ENCODE peak calls at places on chromosomes 4 and X, in six cellular contexts. S, J, Y, Q, X and H are unnamed samples.

GRCh38 chr4:173074501-173074946 is 94.1 kb upstream of the GALNT7 start:
- DNase-seq in S (no peak), J (peak), Y (peak), Q (no peak), X (no peak), H (no peak)

GRCh38 chr4:62288803-62289541 is 1088.8 kb downstream of the ADGRL3 start:
- DNase-seq in S (no peak), J (no peak), Y (no peak), Q (no peak), X (no peak), H (no peak)

GRCh38 chr4:67941074-67941473 is 22.2 kb downstream of the TMPRSS11A start:
- DNase-seq in S (no peak), J (no peak), Y (no peak), Q (no peak), X (no peak), H (no peak)

GRCh38 chrX:255923-256331 is 25.3 kb upstream of the PLCXD1 start:
- DNase-seq in S (no peak), J (peak), Y (no peak), Q (no peak), X (peak), H (peak)

GRCh38 chrX:45517090-45517973 is 316.7 kb upstream of the DIPK2B start:
- DNase-seq in S (no peak), J (no peak), Y (peak), Q (no peak), X (no peak), H (no peak)

GRCh38 chr4:85005865-85006377 is 39.4 kb upstream of the WDFY3 start:
- DNase-seq in S (no peak), J (no peak), Y (peak), Q (no peak), X (no peak), H (no peak)

GRCh38 chrX:145002776-145003175 is 244.5 kb upstream of the SPANXN1 start:
- DNase-seq in S (no peak), J (no peak), Y (peak), Q (no peak), X (no peak), H (no peak)

GRCh38 chr4:82661601-82662000 is 99.8 kb upstream of the TMEM150C start:
- DNase-seq in S (no peak), J (no peak), Y (no peak), Q (no peak), X (no peak), H (no peak)

GRCh38 chr4:144611850-144612249 is 34.1 kb upstream of the HHIP start:
- DNase-seq in S (no peak), J (no peak), Y (no peak), Q (no peak), X (no peak), H (no peak)

GRCh38 chrX:136639506-136640176 is 8.3 kb upstream of the CD40LG start:
- DNase-seq in S (no peak), J (no peak), Y (peak), Q (no peak), X (no peak), H (no peak)

GRCh38 chr4:30754021-30754420 is 33.9 kb downstream of the PCDH7 start:
- DNase-seq in S (no peak), J (no peak), Y (peak), Q (no peak), X (no peak), H (no peak)

GRCh38 chrX:53716328-53717088 is 30.0 kb upstream of the HUWE1 start:
- DNase-seq in S (no peak), J (no peak), Y (peak), Q (no peak), X (no peak), H (no peak)

GRCh38 chr4:176451441-176451840 is 131.7 kb downstream of the SPCS3 start:
- DNase-seq in S (no peak), J (no peak), Y (no peak), Q (no peak), X (no peak), H (no peak)

GRCh38 chr4:87118826-87119225 is 101.6 kb downstream of the KLHL8 start:
- DNase-seq in S (no peak), J (no peak), Y (peak), Q (no peak), X (no peak), H (no peak)

GRCh38 chr4:8534129-8534528 is 46.1 kb upstream of the GPR78 start:
- DNase-seq in S (no peak), J (peak), Y (peak), Q (peak), X (no peak), H (no peak)

GRCh38 chrX:12984629-12985303 is 9.9 kb downstream of the TMSB4X start:
- DNase-seq in S (no peak), J (peak), Y (peak), Q (no peak), X (no peak), H (no peak)

GRCh38 chrX:67544871-67545771 is 1.3 kb downstream of the AR start:
- DNase-seq in S (no peak), J (no peak), Y (peak), Q (no peak), X (no peak), H (peak)

GRCh38 chr4:126604273-126604867 is 1028.4 kb upstream of the INTU start:
- DNase-seq in S (no peak), J (no peak), Y (peak), Q (no peak), X (no peak), H (no peak)

DNA sequence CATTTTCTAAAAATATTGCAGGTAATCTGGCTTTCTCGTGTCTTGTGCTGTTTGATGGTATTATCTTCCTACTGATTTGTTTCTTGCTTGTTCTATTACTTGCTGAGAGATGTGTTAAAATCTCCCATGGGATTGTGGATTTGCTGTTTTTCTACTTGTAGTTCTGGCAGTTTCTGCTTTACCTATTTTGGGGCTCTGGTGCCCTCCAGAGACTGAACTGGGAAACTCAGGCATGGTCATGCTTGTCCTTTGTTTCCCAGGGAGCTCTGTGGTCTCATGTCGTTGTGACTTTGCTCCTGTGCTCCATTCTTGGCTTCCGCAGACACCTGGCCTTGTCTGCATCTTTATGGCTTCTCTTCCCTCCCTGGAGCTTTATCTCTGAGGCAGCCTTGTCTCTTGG is 39.5 kb downstream of the NSD2 start:
- DNase-seq in S (no peak), J (no peak), Y (peak), Q (peak), X (no peak), H (no peak)
- TF ChIP-seq CTCF in S (peak), J (peak), Y (peak), Q (peak), X (no peak), H (peak)

GRCh38 chr4:167721574-167721973 is 370.8 kb upstream of the ANXA10 start:
- DNase-seq in S (no peak), J (no peak), Y (no peak), Q (no peak), X (no peak), H (no peak)
- TF ChIP-seq CTCF in S (no peak), J (no peak), Y (no peak), Q (no peak), X (no peak), H (no peak)

GRCh38 chr4:168550071-168550766 is 53.4 kb downstream of the PALLD start:
- DNase-seq in S (no peak), J (no peak), Y (peak), Q (no peak), X (no peak), H (no peak)
- TF ChIP-seq CTCF in S (no peak), J (no peak), Y (no peak), Q (no peak), X (no peak), H (no peak)

DNA sequence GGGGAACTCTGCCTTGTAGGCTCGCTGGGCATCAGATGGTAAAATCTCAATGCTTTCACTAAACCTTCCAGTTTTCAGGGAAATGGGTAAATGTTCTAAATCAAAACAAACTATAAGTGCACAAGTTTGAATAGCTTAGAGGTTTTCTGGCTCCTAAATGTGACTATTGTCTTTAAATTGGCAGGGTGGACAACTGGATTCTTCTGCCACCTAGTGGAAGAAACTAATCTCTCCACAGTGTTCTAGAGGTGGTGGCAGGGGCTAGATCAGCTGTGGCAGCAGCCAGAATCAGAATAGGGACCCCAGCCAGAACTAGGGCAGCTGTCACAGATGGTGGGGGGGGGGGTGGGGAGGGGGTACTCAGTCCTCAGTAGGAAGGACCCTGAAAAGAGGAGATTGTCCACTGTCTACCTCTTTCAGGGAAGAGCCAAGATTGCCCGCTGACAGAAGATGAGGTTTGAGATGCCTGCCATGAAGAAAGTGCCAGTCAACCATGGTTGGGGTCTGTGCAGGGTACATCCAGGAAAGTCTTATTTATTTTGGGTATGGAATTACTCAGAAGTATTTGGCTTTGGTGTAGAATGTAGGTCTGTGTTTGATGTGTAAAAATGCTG is 201.4 kb downstream of the CCNG2 start:
- DNase-seq in S (peak), J (no peak), Y (peak), Q (peak), X (no peak), H (no peak)
- TF ChIP-seq CTCF in S (peak), J (peak), Y (peak), Q (peak), X (no peak), H (peak)

DNA sequence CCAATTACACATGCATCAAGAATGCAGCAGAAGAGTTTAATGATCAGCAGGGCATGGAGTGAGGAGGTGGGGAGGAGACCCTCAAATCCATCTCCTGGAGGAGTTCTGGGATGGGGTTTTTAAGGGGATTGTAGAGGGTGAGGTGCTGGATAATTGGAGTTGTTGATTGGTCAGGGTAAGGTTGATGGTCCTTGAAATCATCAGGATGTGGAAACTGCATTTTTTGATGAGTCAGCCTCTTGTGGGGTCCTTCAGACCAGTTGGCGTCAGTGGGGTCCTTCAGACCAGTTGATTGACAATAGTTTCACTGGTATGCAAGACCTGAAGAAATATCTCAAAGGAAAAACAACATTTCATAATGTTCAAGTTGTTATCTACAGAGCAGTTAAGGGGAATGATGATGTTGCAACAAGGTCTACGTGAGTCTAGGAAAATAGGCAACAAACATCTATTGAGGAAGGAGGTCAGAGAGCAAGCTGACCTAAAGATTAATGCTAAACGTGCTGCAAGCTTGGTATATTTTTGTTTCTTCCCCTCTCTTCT is 88.3 kb downstream of the NRK start:
- DNase-seq in S (no peak), J (no peak), Y (no peak), Q (no peak), X (no peak), H (no peak)
- TF ChIP-seq CTCF in S (no peak), J (no peak), Y (no peak), Q (no peak), X (no peak), H (no peak)

DNA sequence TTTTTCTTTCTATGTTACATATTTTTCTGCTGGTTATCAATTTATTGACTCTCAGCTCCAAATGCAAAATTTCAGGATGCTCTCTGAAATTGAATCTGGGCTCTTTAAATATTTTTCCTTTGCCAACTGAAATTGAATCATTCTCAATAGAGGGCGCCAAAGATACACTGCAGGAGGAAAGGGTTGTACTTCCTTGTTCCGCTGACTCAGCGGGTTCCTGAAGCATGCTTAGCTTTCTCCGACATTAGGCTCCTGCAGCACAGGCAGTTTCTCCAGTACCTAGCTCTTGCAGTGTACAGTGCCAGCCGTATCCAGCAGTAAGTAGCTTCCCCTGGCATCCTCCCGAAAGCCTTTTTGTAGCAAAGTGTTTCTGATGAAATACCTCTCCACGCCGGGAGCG is 28.8 kb upstream of the CFAP47 start:
- DNase-seq in S (peak), J (no peak), Y (peak), Q (peak), X (no peak), H (no peak)
- TF ChIP-seq CTCF in S (peak), J (peak), Y (peak), Q (peak), X (no peak), H (peak)

GRCh38 chr4:38132140-38132673 is 172.0 kb downstream of the PTTG2 start:
- DNase-seq in S (peak), J (no peak), Y (peak), Q (peak), X (no peak), H (no peak)
- TF ChIP-seq CTCF in S (no peak), J (no peak), Y (no peak), Q (no peak), X (no peak), H (no peak)